ENCODE peak calls at places on chromosomes 11 and 22, in five cellular contexts. Y is activated naive CD8-positive, alpha-beta T cell treated with anti-CD3 and anti-CD28 coated beads for 36 hours; M is choroid plexus epithelial cell; R is lung microvascular endothelial cell; X is occipital lobe. G is an unnamed sample.

GRCh38 chr22:37431811-37432707 is 4.8 kb upstream of the ELFN2 start:
- DNase-seq in Y (peak), M (peak), R (peak), X (no peak), G (no peak)

GRCh38 chr11:12664410-12664809 is 9.8 kb upstream of the TEAD1 start:
- DNase-seq in Y (no peak), M (peak), R (no peak), X (no peak), G (no peak)

GRCh38 chr11:58390551-58391063 is 16.1 kb downstream of the OR5B3 start:
- DNase-seq in Y (no peak), M (no peak), R (no peak), X (no peak), G (no peak)

GRCh38 chr11:111623527-111624030 is 21.3 kb downstream of the SIK2 start:
- DNase-seq in Y (no peak), M (no peak), R (no peak), X (no peak), G (no peak)

GRCh38 chr11:111819161-111820058 is 52.0 kb downstream of the ALG9 start:
- DNase-seq in Y (no peak), M (peak), R (peak), X (no peak), G (no peak)

GRCh38 chr11:30586251-30587144 is at the start of gene MPPED2:
- DNase-seq in Y (peak), M (peak), R (no peak), X (no peak), G (no peak)

GRCh38 chr22:40654522-40655167 is 18.1 kb upstream of the MRTFA start:
- DNase-seq in Y (no peak), M (peak), R (peak), X (no peak), G (peak)

GRCh38 chr11:94767701-94768601 is at the start of gene AMOTL1:
- DNase-seq in Y (peak), M (peak), R (peak), X (peak), G (peak)